ENCODE peak calls at places on chromosomes 11 and 22, in seven cellular contexts. C is activated T-cell treated with anti-CD3 and anti-CD28 coated beads, Interleukin-2, amount 50 U/mL, for 72 hours; J is activated naive CD8-positive, alpha-beta T cell treated with anti-CD3 and anti-CD28 coated beads, Interleukin-2, amount 50 U/mL, for 24 hours; H is AG10803; L is H1; G is Daoy; B is NCI-H510A. S is an unnamed sample.
A peak's percentile ranks its signal among the peaks of the same experiment; 100 is the strongest.

GRCh38 chr11:19326499-19326898 is 85.8 kb upstream of the E2F8 start:
- DNase-seq in B (no peak), C (no peak), G (no peak), L (no peak), J (no peak), H (peak; percentile 33), S (no peak)

GRCh38 chr11:18699848-18700261 is 1.3 kb downstream of the TMEM86A start:
- DNase-seq in G (no peak), J (no peak), L (no peak), H (no peak), B (no peak), C (no peak), S (no peak)

GRCh38 chr11:65577756-65578109 is 1.9 kb downstream of the EHBP1L1 start:
- DNase-seq in L (no peak), H (no peak), B (no peak), C (no peak), J (no peak), G (no peak), S (no peak)

GRCh38 chr11:119115484-119116234 is 5.7 kb upstream of the HINFP start:
- DNase-seq in C (peak; percentile 28), G (no peak), B (no peak), L (no peak), J (no peak), H (no peak), S (no peak)

GRCh38 chr11:74326665-74327064 is 15.2 kb upstream of the P4HA3 start:
- DNase-seq in L (no peak), J (no peak), G (no peak), H (no peak), C (no peak), B (no peak), S (no peak)

GRCh38 chr11:73324116-73324515 is 16.0 kb downstream of the ARHGEF17 start:
- DNase-seq in L (no peak), B (no peak), H (no peak), C (no peak), G (no peak), J (no peak), S (no peak)

GRCh38 chr11:133902506-133902905 is 54.3 kb downstream of the IGSF9B start:
- DNase-seq in H (no peak), B (no peak), J (no peak), L (no peak), C (no peak), G (no peak), S (no peak)

GRCh38 chr22:50229370-50229769 is 15.5 kb downstream of the TUBGCP6 start:
- DNase-seq in J (no peak), L (no peak), B (no peak), C (no peak), H (no peak), G (no peak), S (no peak)

GRCh38 chr11:123755813-123756212 is 1.5 kb upstream of the OR6X1 start:
- DNase-seq in C (no peak), H (no peak), L (no peak), B (no peak), J (no peak), G (no peak), S (no peak)

GRCh38 chr22:22748297-22748743 is 103.9 kb downstream of the GGTLC2 start:
- DNase-seq in J (peak; percentile 26), L (peak; percentile 62), B (no peak), H (peak; percentile 51), G (peak; percentile 49), C (peak; percentile 18), S (peak; percentile 48)

GRCh38 chr11:12258451-12258850 is 118.9 kb upstream of the PARVA start:
- DNase-seq in C (no peak), B (no peak), J (no peak), L (no peak), G (no peak), H (no peak), S (no peak)

GRCh38 chr22:38700271-38700788 is 413 bp downstream of the JOSD1 start:
- DNase-seq in C (peak; percentile 75), J (no peak), L (no peak), H (peak; percentile 46), G (no peak), B (no peak), S (no peak)

GRCh38 chr11:57647960-57648776 is 1.5 kb downstream of the YPEL4 start:
- DNase-seq in L (peak; percentile 67), C (peak; percentile 36), H (no peak), B (no peak), J (no peak), G (peak; percentile 38), S (peak; percentile 65)

GRCh38 chr11:94964934-94965333 is 8.4 kb downstream of the CWC15 start:
- DNase-seq in L (no peak), J (no peak), C (no peak), G (no peak), B (no peak), H (no peak), S (no peak)

GRCh38 chr11:128874406-128874805 is 7.3 kb upstream of the KCNJ1 start:
- DNase-seq in B (no peak), J (no peak), C (no peak), H (peak; percentile 22), G (peak; percentile 26), L (no peak), S (no peak)

GRCh38 chr11:10893713-10894112 is 35.9 kb upstream of the ZBED5 start:
- DNase-seq in B (no peak), L (no peak), C (no peak), J (no peak), G (peak; percentile 39), H (peak; percentile 79), S (no peak)

GRCh38 chr11:115961168-115962003 is 457.2 kb upstream of the CADM1 start:
- DNase-seq in L (no peak), J (no peak), C (no peak), B (no peak), G (peak; percentile 50), H (no peak), S (no peak)

GRCh38 chr11:43269229-43269928 is 42.4 kb upstream of the API5 start:
- DNase-seq in C (no peak), B (no peak), J (no peak), H (no peak), L (no peak), G (no peak), S (no peak)

GRCh38 chr22:43485717-43486116 is 73.9 kb downstream of the MPPED1 start:
- DNase-seq in C (no peak), L (no peak), J (no peak), H (no peak), G (no peak), B (no peak), S (no peak)

S was measured in RPMI8226.